ENCODE peak calls at places on chromosomes 4 and X, in four cellular contexts. B is fibroblast of lung, M is esophagus squamous epithelium, W is H9. F is an unnamed sample. For H3K9me3 and H3K4me1, the result is how much of the 10 kb centered on the place peaks cover.

GRCh38 chrX:72052415-72053090 is 79.2 kb downstream of the RTL5 start:
- DNase-seq in B (peak), M (no peak), W (peak), F (no peak)

GRCh38 chrX:3713225-3713936 is at the start of gene PRKX:
- DNase-seq in B (peak), M (peak), W (peak), F (peak)

GRCh38 chr4:105527081-105527480 is 25.3 kb upstream of the ARHGEF38 start:
- DNase-seq in B (no peak), M (no peak), W (peak), F (no peak)

GRCh38 chr4:20037745-20038144 is 214.0 kb upstream of the SLIT2 start:
- DNase-seq in B (no peak), M (no peak), W (no peak), F (no peak)

GRCh38 chr4:25938251-25939186 is 24.5 kb downstream of the SMIM20 start:
- DNase-seq in B (peak), M (no peak), W (no peak), F (no peak)

GRCh38 chrX:51779306-51779705 is 36.1 kb downstream of the GSPT2 start:
- DNase-seq in B (no peak), M (no peak), W (no peak), F (no peak)

GRCh38 chrX:13808293-13808692 is 8.6 kb downstream of the GPM6B start:
- DNase-seq in B (no peak), M (no peak), W (no peak), F (no peak)

GRCh38 chrX:63664083-63664482 is 120.9 kb downstream of the ARHGEF9 start:
- DNase-seq in B (no peak), M (no peak), W (no peak), F (no peak)

GRCh38 chr4:95714571-95714970 is 125.3 kb upstream of the PDHA2 start:
- DNase-seq in B (no peak), M (no peak), W (no peak), F (no peak)

GRCh38 chr4:74758521-74758920 is 35.8 kb downstream of the BTC start:
- DNase-seq in B (no peak), M (no peak), W (no peak), F (no peak)

GRCh38 chrX:48737940-48738339 is 23.6 kb upstream of the GLOD5 start:
- DNase-seq in B (no peak), M (no peak), W (no peak), F (no peak)

GRCh38 chrX:104445591-104445990 is 120.4 kb upstream of the IL1RAPL2 start:
- DNase-seq in B (no peak), M (no peak), W (no peak), F (no peak)

GRCh38 chr4:35358001-35358584 is 886.2 kb downstream of the ARAP2 start:
- DNase-seq in B (no peak), M (no peak), W (no peak), F (no peak)

GRCh38 chr4:112775801-112776200 is 138.9 kb downstream of the LARP7 start:
- DNase-seq in B (no peak), M (no peak), W (no peak), F (no peak)

GRCh38 chrX:103831803-103832544 is at the start of gene RAB9B:
- DNase-seq in B (peak), M (no peak), W (peak), F (peak)

GRCh38 chrX:47540754-47541538 is 20.1 kb upstream of the ARAF start:
- DNase-seq in B (peak), M (no peak), W (peak), F (peak)

GRCh38 chr4:16591867-16592266 is 306.6 kb downstream of the LDB2 start:
- DNase-seq in B (no peak), M (no peak), W (no peak), F (peak)

GRCh38 chr4:136750898-136751297 is 781.4 kb downstream of the PCDH18 start:
- DNase-seq in B (peak), M (no peak), W (no peak), F (no peak)

GRCh38 chrX:144334577-144334976 is 450.7 kb downstream of the UBE2NL start:
- DNase-seq in B (no peak), M (no peak), W (peak), F (peak)

GRCh38 chr4:134936014-134936413 is 734.4 kb upstream of the PABPC4L start:
- DNase-seq in B (no peak), M (no peak), W (no peak), F (no peak)

GRCh38 chr4:99856166-99856565 is 38.1 kb downstream of the LAMTOR3 start:
- DNase-seq in B (peak), M (no peak), W (no peak), F (no peak)

GRCh38 chr4:76527666-76528065 is 92.6 kb downstream of the SHROOM3 start:
- DNase-seq in B (peak), M (no peak), W (no peak), F (no peak)

GRCh38 chr4:183324619-183325018 is 2.4 kb upstream of the CLDN24 start:
- DNase-seq in B (no peak), M (no peak), W (no peak), F (no peak)

GRCh38 chr4:8340721-8341680 is 71.4 kb downstream of the HTRA3 start:
- DNase-seq in B (no peak), M (no peak), W (no peak), F (peak)

GRCh38 chr4:103137446-103137827 is 37.8 kb upstream of the BDH2 start:
- DNase-seq in B (peak), M (no peak), W (no peak), F (no peak)

GRCh38 chr4:106048250-106048931 is 153.1 kb downstream of the NPNT start:
- DNase-seq in B (peak), M (no peak), W (no peak), F (peak)

GRCh38 chrX:40539214-40540142 is 41.3 kb upstream of the ATP6AP2 start:
- DNase-seq in B (peak), M (no peak), W (peak), F (peak)

GRCh38 chr4:148730766-148731165 is 288.6 kb upstream of the NR3C2 start:
- DNase-seq in B (no peak), M (no peak), W (no peak), F (no peak)

GRCh38 chr4:54924891-54925290 is 200.5 kb downstream of the KDR start:
- DNase-seq in B (no peak), M (no peak), W (no peak), F (no peak)

GRCh38 chrX:74534569-74535038 is 79.8 kb downstream of the RLIM start:
- DNase-seq in B (peak), M (no peak), W (no peak), F (no peak)

GRCh38 chrX:135086197-135086854 is 34.0 kb downstream of the ETDB start:
- DNase-seq in B (peak), M (no peak), W (peak), F (peak)

GRCh38 chr4:54806351-54806750 is 148.6 kb downstream of the KIT start:
- DNase-seq in B (no peak), M (no peak), W (no peak), F (no peak)

GRCh38 chrX:154411322-154411980 is at the start of gene TAFAZZIN:
- DNase-seq in B (peak), M (no peak), W (peak), F (peak)

GRCh38 chr4:76090241-76090691 is 15.8 kb downstream of the ART3 start:
- DNase-seq in B (peak), M (no peak), W (no peak), F (peak)

GRCh38 chrX:115948018-115948923 is 222.3 kb upstream of the AGTR2 start:
- DNase-seq in B (no peak), M (no peak), W (no peak), F (no peak)

GRCh38 chr4:15149842-15150592 is 147.7 kb downstream of the CPEB2 start:
- DNase-seq in B (peak), M (no peak), W (peak), F (peak)
- TF ChIP-seq CTCF in B (peak), M (no peak), W (no peak), F (no peak)

GRCh38 chr4:151952137-151952536 is 191.3 kb upstream of the GATB start:
- DNase-seq in B (no peak), M (no peak), W (no peak), F (no peak)
- H3K9me3 ChIP-seq in B (under half), M (under half), W (under half), F (under half)

DNA sequence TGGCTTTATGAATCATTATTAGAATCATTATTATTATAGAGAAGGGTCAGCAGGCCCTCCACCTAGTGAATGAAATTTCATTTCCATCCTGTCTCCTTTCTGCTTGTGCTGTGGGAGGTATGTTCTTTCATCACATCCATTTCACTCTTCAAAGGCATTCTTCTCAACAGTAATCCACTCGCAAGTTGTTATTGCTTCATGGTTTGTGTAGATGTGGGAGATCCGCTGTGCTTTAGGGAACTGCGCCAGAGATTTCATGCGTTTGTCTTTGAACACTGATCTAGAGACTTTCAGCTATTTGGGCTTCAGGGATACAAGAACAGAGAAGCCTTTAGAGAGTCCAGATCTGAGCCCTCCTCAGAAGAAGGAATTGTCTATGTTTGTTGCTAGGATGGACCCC is 53.5 kb upstream of the PUDP start:
- DNase-seq in B (no peak), M (no peak), W (no peak), F (no peak)
- H3K4me1 ChIP-seq in B (under half), M (under half), W (under half), F (under half)

DNA sequence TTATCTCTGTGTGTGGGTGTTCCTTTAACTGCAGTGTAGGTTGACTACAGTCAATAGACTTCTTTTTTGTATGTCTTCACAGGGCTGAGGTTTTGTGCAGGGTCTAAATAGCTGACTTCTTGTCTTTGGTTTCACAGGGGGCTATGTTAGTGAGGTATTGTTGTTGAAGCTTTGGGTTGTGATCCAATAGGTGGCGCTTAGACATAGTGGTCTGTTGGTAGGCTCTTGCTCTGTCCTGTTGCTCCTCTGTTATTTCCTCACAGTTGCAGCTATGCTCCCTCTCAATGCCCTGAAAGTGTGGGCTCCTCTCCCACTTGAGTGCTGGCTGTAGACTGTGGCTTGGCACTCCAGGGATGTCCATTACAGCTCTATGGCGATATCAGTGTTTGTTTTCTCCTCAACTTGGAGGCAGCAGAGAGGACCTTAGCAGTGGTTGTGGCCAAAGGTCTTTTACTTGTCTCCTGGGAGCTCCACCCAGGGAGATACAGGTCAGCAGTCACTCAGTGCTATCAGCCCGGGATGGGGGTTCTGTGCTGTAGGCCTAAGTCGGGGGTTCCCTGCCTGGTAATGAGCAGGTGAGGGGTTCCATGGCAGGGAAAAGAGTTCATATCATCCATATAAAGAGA is 14.0 kb downstream of the POF1B start:
- DNase-seq in B (no peak), M (no peak), W (peak), F (no peak)
- TF ChIP-seq CTCF in B (no peak), M (no peak), W (peak), F (no peak)

GRCh38 chr4:139691-140090 is 15.4 kb downstream of the ZNF718 start:
- DNase-seq in B (no peak), M (no peak), W (no peak), F (no peak)

DNA sequence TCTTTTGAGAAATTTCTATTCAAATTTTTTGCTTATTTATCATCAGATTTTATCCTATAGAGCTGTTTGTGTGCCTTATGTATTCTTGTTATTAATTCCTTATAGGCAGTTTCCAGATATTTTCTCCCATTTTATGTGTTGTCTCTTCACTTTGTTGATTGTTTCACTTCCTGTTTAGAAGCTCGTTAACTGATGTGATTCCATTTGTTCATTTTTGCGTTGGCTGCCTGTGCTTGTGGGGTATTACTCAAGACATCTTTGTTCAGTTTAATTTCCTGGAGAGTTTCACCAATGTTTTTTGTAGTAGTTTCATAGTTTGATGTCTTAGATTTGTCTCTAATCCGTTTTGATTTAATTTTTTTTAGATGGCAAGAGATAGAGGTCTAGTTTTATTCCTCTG is 14.6 kb downstream of the ZNF718 start:
- DNase-seq in B (no peak), M (no peak), W (no peak), F (no peak)
- H3K9me3 ChIP-seq in B (under half), M (under half), W (under half), F (under half)

GRCh38 chr4:115234405-115235093 is 121.1 kb upstream of the NDST4 start:
- DNase-seq in B (no peak), M (no peak), W (peak), F (no peak)
- H3K4me1 ChIP-seq in B (under half), M (under half), W (under half), F (under half)

GRCh38 chrX:100615015-100615414 is 21.6 kb downstream of the TSPAN6 start:
- DNase-seq in B (peak), M (no peak), W (peak), F (peak)
- TF ChIP-seq CTCF in B (peak), M (no peak), W (peak), F (no peak)

F was measured in testis.